ENCODE peak calls at places on chromosomes 12 and 14, in eight cellular contexts. H is K562, Z is adrenal gland, M is glutamatergic neuron, O is left ventricle myocardium inferior, T is nephron progenitor cell, L is upper lobe of right lung, S is epithelial cell of proximal tubule. P is an unnamed sample.

GRCh38 chr12:132314035-132314434 is 15.4 kb downstream of the GALNT9 start:
- DNase-seq in M (no peak), L (no peak), Z (no peak), H (no peak), S (no peak), O (no peak), T (no peak), P (no peak)

GRCh38 chr12:25845415-25845814 is 113.1 kb upstream of the RASSF8 start:
- DNase-seq in O (no peak), Z (no peak), M (no peak), H (no peak), T (no peak), S (no peak), L (no peak), P (no peak)

GRCh38 chr14:37901978-37902377 is 305.7 kb upstream of the SSTR1 start:
- DNase-seq in H (no peak), S (no peak), T (no peak), O (peak; percentile 44), M (no peak), L (no peak), Z (no peak), P (no peak)

GRCh38 chr12:116885496-116885895 is 4.3 kb upstream of the HRK start:
- DNase-seq in H (no peak), M (no peak), S (no peak), L (no peak), O (no peak), Z (no peak), T (no peak), P (no peak)

GRCh38 chr12:481422-481821 is 21.7 kb downstream of the B4GALNT3 start:
- DNase-seq in T (no peak), S (no peak), Z (peak; percentile 57), L (no peak), H (no peak), M (peak; percentile 27), O (peak; percentile 77), P (no peak)

GRCh38 chr12:105083551-105084105 is 630 bp downstream of the ALDH1L2 start:
- DNase-seq in H (peak; percentile 34), Z (peak; percentile 47), T (peak; percentile 22), S (no peak), M (peak; percentile 66), L (peak; percentile 74), O (peak; percentile 68), P (no peak)

GRCh38 chr12:2284321-2284813 is 231.6 kb downstream of the CACNA1C start:
- DNase-seq in T (no peak), L (peak; percentile 40), O (no peak), M (no peak), H (no peak), Z (no peak), S (no peak), P (no peak)

GRCh38 chr14:105531088-105531957 is 4.9 kb downstream of the TMEM121 start:
- DNase-seq in L (peak; percentile 58), M (no peak), O (no peak), Z (no peak), S (no peak), H (no peak), T (no peak), P (no peak)

GRCh38 chr12:52023182-52023975 is 16.6 kb downstream of the TAMALIN start:
- DNase-seq in Z (peak; percentile 89), H (peak; percentile 94), T (peak; percentile 97), L (peak; percentile 95), O (peak; percentile 89), S (no peak), M (peak; percentile 92), P (peak; percentile 92)

GRCh38 chr12:47862157-47862556 is 42.5 kb upstream of the HDAC7 start:
- DNase-seq in H (no peak), M (no peak), L (no peak), S (no peak), Z (no peak), T (no peak), O (no peak), P (no peak)

GRCh38 chr12:97306121-97306520 is 156.5 kb upstream of the RMST start:
- DNase-seq in S (no peak), Z (peak; percentile 21), T (no peak), H (no peak), O (no peak), M (no peak), L (no peak), P (no peak)

GRCh38 chr14:74948228-74949175 is 6.9 kb downstream of the PGF start:
- DNase-seq in H (no peak), M (no peak), O (no peak), Z (no peak), T (no peak), S (no peak), L (no peak), P (no peak)
- TF ChIP-seq CTCF in H (no peak), M (no peak), O (no peak), Z (no peak), T (no peak), S (no peak), L (no peak), P (no peak)

GRCh38 chr12:31524791-31525495 is 66.0 kb downstream of the DENND5B start:
- DNase-seq in M (no peak), Z (no peak), S (no peak), T (no peak), O (no peak), L (no peak), H (no peak), P (no peak)

GRCh38 chr12:31523306-31523705 is 67.6 kb downstream of the DENND5B start:
- DNase-seq in Z (no peak), H (no peak), S (no peak), L (no peak), M (no peak), T (no peak), O (no peak), P (no peak)

GRCh38 chr12:31522607-31523006 is 68.3 kb downstream of the DENND5B start:
- DNase-seq in Z (no peak), H (no peak), S (no peak), L (no peak), O (no peak), M (no peak), T (peak; percentile 6), P (no peak)

GRCh38 chr12:31519525-31519924 is 71.4 kb downstream of the DENND5B start:
- DNase-seq in H (no peak), L (no peak), S (no peak), T (no peak), Z (no peak), O (no peak), M (no peak), P (no peak)

DNA sequence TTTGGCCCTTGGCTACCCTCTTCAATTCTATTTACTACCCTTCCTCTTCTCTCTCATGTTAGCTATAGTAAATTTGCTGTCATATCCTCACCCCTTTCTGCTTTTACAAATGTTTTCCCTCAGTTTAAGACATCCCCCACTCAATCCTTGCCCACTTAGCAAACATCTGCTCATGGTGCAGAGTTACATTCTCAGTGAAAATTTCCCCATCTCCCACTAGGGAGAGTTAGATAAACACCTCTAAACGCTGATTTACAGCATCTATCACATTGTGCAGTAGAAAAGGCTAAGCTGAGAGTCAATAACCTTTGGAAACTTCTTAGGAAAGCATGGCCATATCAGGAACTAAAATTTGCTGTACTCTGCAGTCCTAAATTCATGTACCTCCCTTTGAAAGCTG is 69.0 kb downstream of the DENND5B start:
- DNase-seq in Z (no peak), L (no peak), S (no peak), M (no peak), O (no peak), T (no peak), H (no peak), P (no peak)
- TF ChIP-seq CTCF in Z (no peak), L (no peak), S (no peak), M (no peak), O (no peak), T (no peak), H (no peak), P (no peak)

GRCh38 chr12:94282675-94283074 is 134.3 kb downstream of the PLXNC1 start:
- DNase-seq in S (no peak), T (no peak), M (no peak), O (no peak), H (no peak), Z (peak; percentile 37), L (peak; percentile 80), P (peak; percentile 25)
- TF ChIP-seq CTCF in S (no peak), T (no peak), M (no peak), O (no peak), H (no peak), Z (no peak), L (no peak), P (no peak)

GRCh38 chr12:53174881-53175491 is 5.5 kb upstream of the ZNF740 start:
- DNase-seq in Z (peak; percentile 63), O (no peak), T (no peak), M (no peak), H (no peak), S (no peak), L (no peak), P (no peak)
- TF ChIP-seq CTCF in Z (no peak), O (no peak), T (peak; percentile 14), M (peak; percentile 15), H (peak; percentile 58), S (peak; percentile 51), L (peak; percentile 26), P (no peak)

GRCh38 chr12:74641694-74642093 is 104.1 kb downstream of the ATXN7L3B start:
- DNase-seq in M (no peak), T (no peak), H (no peak), S (no peak), L (no peak), O (no peak), Z (no peak), P (no peak)

GRCh38 chr12:74644681-74645080 is 107.0 kb downstream of the ATXN7L3B start:
- DNase-seq in H (no peak), T (no peak), O (no peak), L (no peak), S (no peak), Z (no peak), M (no peak), P (no peak)

GRCh38 chr12:74641262-74641661 is 103.6 kb downstream of the ATXN7L3B start:
- DNase-seq in H (no peak), L (no peak), Z (no peak), S (no peak), T (no peak), O (no peak), M (no peak), P (no peak)

GRCh38 chr12:74646831-74647230 is 109.2 kb downstream of the ATXN7L3B start:
- DNase-seq in L (no peak), Z (no peak), T (no peak), S (no peak), H (no peak), M (no peak), O (no peak), P (no peak)

DNA sequence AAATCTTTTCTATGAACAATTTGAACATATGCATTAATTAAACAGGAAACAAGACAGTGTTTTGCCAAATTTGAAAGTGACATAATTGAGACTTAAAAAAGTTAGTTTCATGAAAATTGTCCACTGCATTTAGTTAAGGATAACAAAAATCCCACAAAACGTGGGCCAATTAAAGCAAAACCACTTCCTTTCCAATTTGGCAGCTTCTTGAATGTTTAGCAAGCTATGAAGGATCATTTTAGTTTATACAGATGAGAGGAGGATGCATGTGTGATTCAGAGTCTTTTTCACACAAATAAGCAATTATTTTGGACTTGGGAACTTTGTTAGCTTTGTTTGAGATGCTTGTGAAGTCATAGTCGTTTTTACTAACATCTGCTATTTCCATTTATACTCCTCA is 109.6 kb downstream of the ATXN7L3B start:
- DNase-seq in M (no peak), Z (no peak), T (no peak), O (no peak), H (no peak), L (no peak), S (no peak), P (no peak)
- TF ChIP-seq CTCF in M (no peak), Z (no peak), T (no peak), O (no peak), H (no peak), L (no peak), S (no peak), P (no peak)

GRCh38 chr12:111174283-111175108 is 194.4 kb downstream of the PHETA1 start:
- DNase-seq in M (no peak), L (no peak), S (no peak), Z (no peak), O (no peak), H (peak; percentile 29), T (no peak), P (no peak)
- TF ChIP-seq CTCF in M (no peak), L (peak; percentile 9), S (peak; percentile 37), Z (no peak), O (peak; percentile 46), H (peak; percentile 29), T (no peak), P (no peak)

P was measured in natural killer cell.